ENCODE peak calls at places on chromosomes 12 and 14, in seven cellular contexts. J, D, G, I, V, K and L are unnamed samples.

GRCh38 chr12:14664434-14665023 is 31.9 kb downstream of the GUCY2C start:
- DNase-seq in J (no peak), D (peak), G (no peak), I (peak), V (peak), K (no peak), L (no peak)

GRCh38 chr14:91387135-91387849 is 30.3 kb downstream of the CCDC88C start:
- DNase-seq in J (no peak), D (no peak), G (no peak), I (no peak), V (peak), K (no peak), L (no peak)

GRCh38 chr12:67911789-67912188 is 77.5 kb upstream of the IFNG-AS1 start:
- DNase-seq in J (no peak), D (no peak), G (no peak), I (no peak), V (no peak), K (no peak), L (no peak)

GRCh38 chr12:10339441-10339840 is 31.8 kb downstream of the KLRD1 start:
- DNase-seq in J (no peak), D (no peak), G (no peak), I (no peak), V (peak), K (no peak), L (no peak)

GRCh38 chr14:52071675-52072074 is 2.8 kb upstream of the NID2 start:
- DNase-seq in J (no peak), D (no peak), G (no peak), I (no peak), V (no peak), K (no peak), L (no peak)

GRCh38 chr12:78330131-78330530 is 499.4 kb downstream of the NAV3 start:
- DNase-seq in J (no peak), D (no peak), G (no peak), I (no peak), V (no peak), K (no peak), L (no peak)

GRCh38 chr14:90645842-90646443 is 170.3 kb downstream of the TTC7B start:
- DNase-seq in J (no peak), D (no peak), G (no peak), I (no peak), V (peak), K (no peak), L (no peak)

GRCh38 chr14:102182190-102182589 is 42.5 kb downstream of the WDR20 start:
- DNase-seq in J (no peak), D (peak), G (no peak), I (no peak), V (peak), K (no peak), L (no peak)

GRCh38 chr14:73913256-73913655 is 26.6 kb downstream of the ZNF410 start:
- DNase-seq in J (no peak), D (no peak), G (no peak), I (no peak), V (no peak), K (no peak), L (no peak)

GRCh38 chr14:71119075-71119474 is 211.8 kb downstream of the PCNX1 start:
- DNase-seq in J (no peak), D (no peak), G (no peak), I (no peak), V (peak), K (no peak), L (no peak)

DNA sequence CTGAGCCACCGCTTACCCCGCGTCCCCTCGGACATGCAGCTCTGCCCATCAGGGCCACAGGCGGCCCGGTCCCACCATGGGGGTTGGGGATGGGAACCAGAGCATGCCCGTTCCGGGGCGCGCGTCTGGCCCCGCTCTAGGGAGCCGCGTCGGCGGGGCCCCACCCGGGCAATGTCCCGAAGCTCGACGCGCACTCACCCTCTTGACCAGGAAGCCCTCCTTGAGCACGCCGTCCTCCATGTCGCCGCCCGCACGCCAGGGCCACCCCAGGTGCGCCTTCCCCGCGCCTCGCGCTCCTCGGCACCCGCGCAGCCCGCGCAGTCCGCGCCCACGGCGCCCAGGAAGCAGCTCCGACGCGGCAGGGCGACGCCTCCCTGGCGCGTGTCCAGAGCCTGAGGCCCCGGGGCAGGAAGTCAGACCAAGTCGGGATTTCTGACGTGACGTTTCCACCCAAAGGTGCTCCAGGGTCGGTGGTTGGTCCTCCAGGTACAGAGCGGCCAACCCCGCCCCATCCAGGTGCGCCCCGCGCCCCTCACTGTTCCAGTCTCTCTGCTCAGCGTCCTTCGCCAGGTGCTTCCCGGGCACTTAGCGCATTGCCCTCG is at the start of gene PLEK2:
- DNase-seq in J (no peak), D (no peak), G (peak), I (no peak), V (peak), K (peak), L (peak)
- H3K4me3 ChIP-seq in J (peak), D (no peak), G (peak), I (no peak), V (peak), K (no peak), L (peak)

GRCh38 chr12:114481200-114481535 is 75.2 kb upstream of the TBX5 start:
- DNase-seq in J (no peak), D (no peak), G (no peak), I (no peak), V (no peak), K (no peak), L (no peak)
- H3K4me3 ChIP-seq in J (no peak), D (no peak), G (no peak), I (no peak), V (no peak), K (no peak), L (no peak)

GRCh38 chr12:8844665-8845064 is 22.2 kb downstream of the A2ML1 start:
- DNase-seq in J (no peak), D (no peak), G (peak), I (no peak), V (no peak), K (no peak), L (no peak)
- H3K4me3 ChIP-seq in J (no peak), D (no peak), G (no peak), I (no peak), V (no peak), K (no peak), L (no peak)

GRCh38 chr12:6821674-6822433 is at the start of gene GPR162:
- DNase-seq in J (no peak), D (no peak), G (peak), I (no peak), V (peak), K (no peak), L (no peak)
- H3K4me3 ChIP-seq in J (no peak), D (no peak), G (peak), I (no peak), V (peak), K (no peak), L (peak)

GRCh38 chr12:181921-182320 is 32.0 kb downstream of the SLC6A12 start:
- DNase-seq in J (no peak), D (no peak), G (no peak), I (no peak), V (no peak), K (no peak), L (no peak)
- H3K4me3 ChIP-seq in J (no peak), D (no peak), G (no peak), I (no peak), V (no peak), K (no peak), L (no peak)

GRCh38 chr12:97500537-97500936 is 37.9 kb downstream of the RMST start:
- DNase-seq in J (no peak), D (no peak), G (no peak), I (no peak), V (no peak), K (no peak), L (no peak)

GRCh38 chr12:97502600-97502999 is 40.0 kb downstream of the RMST start:
- DNase-seq in J (no peak), D (no peak), G (no peak), I (no peak), V (no peak), K (no peak), L (no peak)

GRCh38 chr12:97503073-97503472 is 40.5 kb downstream of the RMST start:
- DNase-seq in J (no peak), D (no peak), G (no peak), I (no peak), V (no peak), K (no peak), L (no peak)

GRCh38 chr12:97501422-97501821 is 38.8 kb downstream of the RMST start:
- DNase-seq in J (no peak), D (no peak), G (no peak), I (no peak), V (no peak), K (no peak), L (no peak)
- H3K4me3 ChIP-seq in J (no peak), D (no peak), G (no peak), I (no peak), V (no peak), K (no peak), L (no peak)

GRCh38 chr12:3431685-3432084 is 59.3 kb upstream of the PRMT8 start:
- DNase-seq in J (no peak), D (no peak), G (no peak), I (no peak), V (no peak), K (no peak), L (no peak)
- H3K4me3 ChIP-seq in J (no peak), D (no peak), G (no peak), I (no peak), V (no peak), K (no peak), L (no peak)

GRCh38 chr12:94670075-94670474 is 19.7 kb upstream of the TMCC3 start:
- DNase-seq in J (no peak), D (no peak), G (no peak), I (no peak), V (no peak), K (no peak), L (no peak)
- H3K4me3 ChIP-seq in J (no peak), D (no peak), G (no peak), I (no peak), V (no peak), K (no peak), L (no peak)

GRCh38 chr14:57869530-57870088 is 3.7 kb upstream of the SLC35F4 start:
- DNase-seq in J (no peak), D (no peak), G (no peak), I (no peak), V (no peak), K (no peak), L (no peak)

GRCh38 chr14:57863471-57863870 is 2.4 kb downstream of the SLC35F4 start:
- DNase-seq in J (no peak), D (no peak), G (no peak), I (no peak), V (no peak), K (no peak), L (no peak)

GRCh38 chr14:57865450-57866198 is at the start of gene SLC35F4:
- DNase-seq in J (no peak), D (no peak), G (peak), I (no peak), V (no peak), K (no peak), L (no peak)

GRCh38 chr14:57865066-57865449 is 834 bp downstream of the SLC35F4 start:
- DNase-seq in J (no peak), D (no peak), G (no peak), I (no peak), V (no peak), K (no peak), L (no peak)

DNA sequence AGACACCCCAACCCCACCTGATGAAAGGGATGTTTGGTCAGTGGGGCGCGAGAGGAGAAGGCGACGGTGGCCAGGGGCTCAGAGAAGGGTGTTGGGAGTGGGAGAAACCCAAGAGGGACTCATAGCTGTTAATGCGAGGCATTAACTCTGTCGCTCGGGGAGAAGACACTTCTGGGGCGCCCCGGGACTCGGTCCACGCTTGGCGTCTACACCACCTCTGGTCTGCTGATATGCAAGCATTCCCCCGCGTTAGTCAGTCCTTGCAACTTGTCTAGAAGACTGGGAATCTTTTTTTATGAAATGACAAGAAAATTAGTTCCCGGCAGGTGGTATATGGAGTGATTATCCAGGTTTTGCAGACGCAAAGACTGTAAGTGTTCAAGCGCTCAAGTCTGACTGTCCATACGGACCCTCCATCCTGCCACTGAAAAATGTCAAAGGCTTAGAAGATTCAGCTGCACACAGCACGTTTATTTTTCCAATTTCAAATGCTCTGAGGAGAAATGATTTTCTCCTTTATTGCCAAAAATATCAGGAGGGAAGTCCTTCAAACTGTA is 385 bp upstream of the SLC35F4 start:
- DNase-seq in J (no peak), D (no peak), G (no peak), I (no peak), V (no peak), K (no peak), L (no peak)
- H3K4me3 ChIP-seq in J (no peak), D (no peak), G (no peak), I (no peak), V (no peak), K (no peak), L (no peak)

GRCh38 chr14:75609606-75610476 is 31.4 kb downstream of the FLVCR2 start:
- DNase-seq in J (no peak), D (no peak), G (no peak), I (no peak), V (no peak), K (no peak), L (no peak)

GRCh38 chr14:75614179-75614578 is 35.8 kb downstream of the FLVCR2 start:
- DNase-seq in J (no peak), D (no peak), G (no peak), I (no peak), V (no peak), K (no peak), L (no peak)

GRCh38 chr14:75610839-75611238 is 32.4 kb downstream of the FLVCR2 start:
- DNase-seq in J (no peak), D (no peak), G (no peak), I (no peak), V (no peak), K (no peak), L (no peak)

GRCh38 chr14:75615200-75615599 is 36.8 kb downstream of the FLVCR2 start:
- DNase-seq in J (no peak), D (peak), G (no peak), I (peak), V (no peak), K (no peak), L (no peak)

GRCh38 chr14:75612157-75612556 is 33.7 kb downstream of the FLVCR2 start:
- DNase-seq in J (no peak), D (no peak), G (no peak), I (no peak), V (no peak), K (no peak), L (no peak)
- H3K4me3 ChIP-seq in J (no peak), D (no peak), G (no peak), I (no peak), V (no peak), K (no peak), L (no peak)